ENCODE peak calls at places on chromosome 18, in seven cellular contexts. O is IMR-90, F is cardiac muscle cell, I is astrocyte, D is cardiac fibroblast, T is HCT116, S is lower lobe of right lung. V is an unnamed sample.

GRCh38 chr18:23133860-23134779 is 1.2 kb upstream of the CABLES1 start:
- DNase-seq in T (peak; percentile 53), O (no peak), F (no peak), S (peak; percentile 63), D (no peak), I (no peak), V (no peak)

GRCh38 chr18:34492652-34493051 is 217.4 kb upstream of the DTNA start:
- DNase-seq in O (no peak), T (no peak), F (no peak), I (no peak), S (no peak), D (no peak), V (no peak)

GRCh38 chr18:68791801-68792200 is 6.1 kb upstream of the CCDC102B start:
- DNase-seq in T (no peak), D (peak; percentile 64), S (no peak), F (peak; percentile 61), O (peak; percentile 52), I (no peak), V (no peak)

GRCh38 chr18:49406863-49407262 is 53.6 kb downstream of the DYM start:
- DNase-seq in S (no peak), I (no peak), T (no peak), O (no peak), D (no peak), F (no peak), V (no peak)

GRCh38 chr18:13800505-13801259 is 23.3 kb upstream of the MC5R start:
- DNase-seq in I (peak; percentile 25), D (peak; percentile 48), T (peak; percentile 55), O (peak; percentile 18), S (peak; percentile 73), F (peak; percentile 42), V (no peak)

GRCh38 chr18:41954827-41955613 is at the start of gene PIK3C3:
- DNase-seq in O (peak; percentile 98), D (peak; percentile 99), I (peak; percentile 95), T (peak; percentile 94), F (peak; percentile 99), S (peak; percentile 97), V (peak; percentile 95)

GRCh38 chr18:6150481-6150880 is 255.2 kb upstream of the TMEM200C start:
- DNase-seq in D (no peak), F (no peak), S (no peak), T (no peak), O (no peak), I (no peak), V (no peak)

GRCh38 chr18:55387139-55387984 is 200.6 kb downstream of the TCF4 start:
- DNase-seq in D (peak; percentile 39), S (no peak), T (no peak), I (peak; percentile 30), O (no peak), F (no peak), V (no peak)

GRCh38 chr18:6058941-6059340 is 163.6 kb upstream of the TMEM200C start:
- DNase-seq in D (peak; percentile 23), S (no peak), I (peak; percentile 89), T (no peak), F (no peak), O (peak; percentile 84), V (no peak)

GRCh38 chr18:77110400-77110799 is 22.2 kb downstream of the MBP start:
- DNase-seq in I (no peak), S (no peak), D (no peak), F (no peak), O (no peak), T (no peak), V (peak; percentile 68)

GRCh38 chr18:11309172-11309571 is 159.8 kb upstream of the PIEZO2 start:
- DNase-seq in D (peak; percentile 40), S (no peak), I (no peak), T (peak; percentile 18), O (no peak), F (peak; percentile 47), V (no peak)

GRCh38 chr18:58965930-58966662 is 101.4 kb downstream of the ZNF532 start:
- DNase-seq in I (no peak), O (no peak), T (no peak), F (no peak), S (no peak), D (no peak), V (no peak)

GRCh38 chr18:46169464-46169941 is 65.3 kb downstream of the HAUS1 start:
- DNase-seq in I (peak; percentile 78), O (peak; percentile 83), S (no peak), F (peak; percentile 83), D (peak; percentile 68), T (no peak), V (peak; percentile 14)

GRCh38 chr18:32308493-32309120 is 118.8 kb downstream of the MEP1B start:
- DNase-seq in I (peak; percentile 81), T (peak; percentile 72), D (peak; percentile 93), F (peak; percentile 93), O (peak; percentile 94), S (no peak), V (no peak)

GRCh38 chr18:10130626-10131025 is 216.8 kb downstream of the VAPA start:
- DNase-seq in D (peak; percentile 21), I (no peak), S (no peak), F (no peak), O (no peak), T (no peak), V (no peak)

GRCh38 chr18:24544141-24544498 is 83.7 kb downstream of the HRH4 start:
- DNase-seq in T (peak; percentile 22), O (peak; percentile 40), F (peak; percentile 44), S (no peak), D (peak; percentile 35), I (no peak), V (no peak)

GRCh38 chr18:3816601-3817363 is 366.8 kb downstream of the TGIF1 start:
- DNase-seq in S (no peak), D (peak; percentile 96), O (peak; percentile 99), I (peak; percentile 97), F (peak; percentile 96), T (no peak), V (no peak)

GRCh38 chr18:48055351-48055750 is 124.9 kb upstream of the SMAD2 start:
- DNase-seq in O (no peak), T (no peak), D (no peak), F (no peak), S (no peak), I (no peak), V (no peak)

GRCh38 chr18:48398074-48398473 is 11.1 kb downstream of the ZBTB7C start:
- DNase-seq in T (no peak), D (no peak), F (no peak), O (no peak), I (no peak), S (no peak), V (no peak)

GRCh38 chr18:46462523-46462922 is 194.5 kb downstream of the LOXHD1 start:
- DNase-seq in O (no peak), S (no peak), T (no peak), D (no peak), F (no peak), I (no peak), V (no peak)

GRCh38 chr18:58186258-58186948 is 142.4 kb downstream of the NEDD4L start:
- DNase-seq in F (peak; percentile 50), D (peak; percentile 49), O (peak; percentile 91), I (peak; percentile 93), S (peak; percentile 56), T (no peak), V (no peak)

GRCh38 chr18:57352271-57352701 is at the start of gene ST8SIA3:
- DNase-seq in I (no peak), O (no peak), S (no peak), T (no peak), F (no peak), D (no peak), V (no peak)

GRCh38 chr18:50099725-50100414 is 95.1 kb downstream of the MYO5B start:
- DNase-seq in O (peak; percentile 25), T (no peak), D (no peak), S (no peak), I (peak; percentile 71), F (no peak), V (no peak)

GRCh38 chr18:79740741-79741700 is 56.7 kb upstream of the KCNG2 start:
- DNase-seq in T (no peak), I (no peak), O (no peak), D (no peak), S (no peak), F (no peak), V (no peak)

GRCh38 chr18:79512461-79513380 is 117.0 kb downstream of the NFATC1 start:
- DNase-seq in S (no peak), F (no peak), D (no peak), T (no peak), O (no peak), I (no peak), V (peak; percentile 83)

GRCh38 chr18:46555724-46556123 is 101.3 kb downstream of the LOXHD1 start:
- DNase-seq in O (peak; percentile 3), I (no peak), S (no peak), F (peak; percentile 12), D (peak; percentile 2), T (peak; percentile 32), V (no peak)

GRCh38 chr18:79979843-79980242 is 8.5 kb downstream of the TXNL4A start:
- DNase-seq in O (no peak), T (no peak), S (no peak), F (no peak), I (no peak), D (no peak), V (no peak)

GRCh38 chr18:79687806-79688205 is 8.2 kb downstream of the CTDP1 start:
- DNase-seq in O (peak; percentile 79), S (no peak), I (peak; percentile 62), T (no peak), D (peak; percentile 12), F (peak; percentile 48), V (no peak)

GRCh38 chr18:70046207-70046606 is 98.5 kb upstream of the CD226 start:
- DNase-seq in D (peak; percentile 79), T (no peak), O (no peak), F (peak; percentile 75), S (no peak), I (peak; percentile 58), V (no peak)

DNA sequence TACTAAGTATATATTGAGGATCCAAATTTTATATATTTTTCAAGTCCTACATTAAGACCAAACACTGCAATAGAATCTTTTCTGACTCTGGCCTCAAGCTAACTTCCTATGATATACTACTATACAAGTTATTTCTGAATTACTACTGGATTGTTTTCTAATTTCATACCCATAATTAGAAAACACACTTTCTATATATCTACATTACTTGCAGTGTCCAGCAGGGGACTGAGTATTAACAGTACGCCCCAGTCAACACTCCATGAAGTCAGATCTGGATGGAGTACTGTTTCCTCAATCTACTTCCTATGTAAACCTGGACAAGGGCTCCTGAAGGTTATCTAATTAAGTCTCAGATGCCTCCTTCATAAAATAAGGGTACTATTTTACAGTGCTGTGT is 26.5 kb downstream of the RMP24 start:
- DNase-seq in S (no peak), F (peak; percentile 21), I (no peak), O (no peak), T (no peak), D (peak; percentile 19), V (no peak)
- TF ChIP-seq CTCF in S (no peak), F (peak; percentile 32), I (peak; percentile 48), O (peak; percentile 27), T (peak; percentile 46), D (peak; percentile 46), V (peak; percentile 60)

GRCh38 chr18:63905361-63905760 is 2.4 kb upstream of the SERPINB10 start:
- DNase-seq in T (no peak), O (no peak), F (no peak), I (no peak), D (no peak), S (no peak), V (no peak)
- TF ChIP-seq CTCF in T (no peak), O (no peak), F (no peak), I (no peak), D (no peak), S (no peak), V (no peak)

GRCh38 chr18:8480506-8481328 is 128.5 kb upstream of the RAB12 start:
- DNase-seq in F (peak; percentile 84), O (peak; percentile 73), I (peak; percentile 30), S (no peak), D (peak; percentile 83), T (peak; percentile 24), V (no peak)
- TF ChIP-seq CTCF in F (peak; percentile 78), O (peak; percentile 80), I (peak; percentile 69), S (peak; percentile 50), D (peak; percentile 68), T (peak; percentile 55), V (peak; percentile 87)

GRCh38 chr18:53909668-53910067 is 314.8 kb downstream of the MBD2 start:
- DNase-seq in S (no peak), D (peak; percentile 13), T (peak; percentile 19), F (no peak), I (no peak), O (peak; percentile 1), V (no peak)
- TF ChIP-seq CTCF in S (peak; percentile 45), D (peak; percentile 54), T (peak; percentile 67), F (no peak), I (no peak), O (peak; percentile 22), V (no peak)

V was measured in chondrocyte.